ENCODE peak calls at places on chromosome X, in nine cellular contexts. A, F, T, B, I, W, L, Y and O are unnamed samples.
A peak's percentile ranks its signal among the peaks of the same experiment; 100 is the strongest.

GRCh38 chrX:10819973-10820372 is 199.6 kb upstream of the MID1 start:
- DNase-seq in A (no peak), Y (no peak), L (no peak), W (no peak), F (no peak), I (no peak), B (peak; percentile 24), T (no peak), O (no peak)

GRCh38 chrX:105018865-105019264 is 201.6 kb downstream of the TEX13A start:
- DNase-seq in F (no peak), W (no peak), L (no peak), A (no peak), B (no peak), T (no peak), Y (no peak), I (no peak), O (no peak)

GRCh38 chrX:137354851-137355250 is 211.1 kb upstream of the ZIC3 start:
- DNase-seq in B (no peak), I (no peak), Y (no peak), L (no peak), F (no peak), W (no peak), A (no peak), T (no peak), O (no peak)

GRCh38 chrX:38313190-38313589 is 14.1 kb downstream of the RPGR start:
- DNase-seq in Y (no peak), T (no peak), A (no peak), F (no peak), B (peak; percentile 53), L (no peak), W (peak; percentile 9), I (no peak), O (no peak)

GRCh38 chrX:69285881-69286545 is 120.8 kb upstream of the PJA1 start:
- DNase-seq in F (peak; percentile 64), I (no peak), W (peak; percentile 3), T (peak; percentile 46), B (peak; percentile 57), A (peak; percentile 84), L (peak; percentile 91), Y (peak; percentile 65), O (peak; percentile 35)

GRCh38 chrX:3206314-3206713 is 140.1 kb downstream of the MXRA5 start:
- DNase-seq in T (no peak), F (no peak), B (no peak), W (no peak), L (no peak), A (no peak), I (no peak), Y (no peak), O (no peak)

GRCh38 chrX:74422576-74423288 is 1.4 kb downstream of the SLC16A2 start:
- DNase-seq in F (peak; percentile 52), T (peak; percentile 53), Y (peak; percentile 61), L (peak; percentile 88), A (peak; percentile 81), B (peak; percentile 80), W (peak; percentile 73), I (no peak), O (no peak)

GRCh38 chrX:100368167-100368566 is 41.9 kb downstream of the PCDH19 start:
- DNase-seq in B (peak; percentile 22), F (no peak), A (no peak), T (no peak), L (no peak), I (no peak), Y (no peak), W (no peak), O (no peak)

GRCh38 chrX:34299451-34299967 is 167.4 kb upstream of the FAM47A start:
- DNase-seq in L (no peak), W (no peak), T (no peak), B (no peak), Y (no peak), A (no peak), F (no peak), I (no peak), O (no peak)

GRCh38 chrX:10198254-10198653 is 41.5 kb downstream of the CLCN4 start:
- DNase-seq in A (no peak), I (no peak), B (no peak), Y (no peak), F (no peak), W (peak; percentile 30), T (no peak), L (no peak), O (no peak)

GRCh38 chrX:104282326-104282725 is 27.6 kb upstream of the ESX1 start:
- DNase-seq in B (no peak), F (no peak), Y (no peak), L (no peak), A (no peak), W (no peak), I (no peak), T (no peak), O (no peak)

GRCh38 chrX:147570483-147570882 is 341.2 kb upstream of the FMR1 start:
- DNase-seq in F (no peak), W (no peak), A (no peak), I (no peak), Y (no peak), B (peak; percentile 7), T (no peak), L (no peak), O (no peak)

GRCh38 chrX:139875831-139876230 is 57.0 kb downstream of the ATP11C start:
- DNase-seq in W (peak; percentile 29), I (no peak), Y (no peak), L (no peak), F (no peak), A (no peak), T (no peak), B (no peak), O (no peak)

GRCh38 chrX:78104447-78105176 is 564 bp downstream of the PGK1 start:
- DNase-seq in W (peak; percentile 43), T (peak; percentile 41), I (peak; percentile 71), B (peak; percentile 75), A (peak; percentile 75), F (peak; percentile 78), Y (peak; percentile 58), L (peak; percentile 77), O (peak; percentile 16)

GRCh38 chrX:148784859-148785655 is 284.6 kb downstream of the AFF2 start:
- DNase-seq in I (no peak), F (no peak), W (peak; percentile 1), T (no peak), A (peak; percentile 10), B (no peak), Y (no peak), L (no peak), O (no peak)

GRCh38 chrX:128897611-128898010 is 625.7 kb downstream of the SMARCA1 start:
- DNase-seq in I (no peak), T (no peak), F (no peak), L (no peak), A (no peak), B (no peak), W (peak; percentile 3), Y (no peak), O (no peak)

GRCh38 chrX:119635799-119636198 is 29.6 kb upstream of the NKRF start:
- DNase-seq in L (no peak), F (no peak), W (no peak), Y (no peak), I (no peak), B (no peak), T (no peak), A (no peak), O (no peak)

GRCh38 chrX:1093586-1094538 is 118.6 kb downstream of the CRLF2 start:
- DNase-seq in A (no peak), T (no peak), Y (no peak), L (peak; percentile 66), I (no peak), F (no peak), W (no peak), B (no peak), O (no peak)

GRCh38 chrX:27893871-27894270 is 86.1 kb downstream of the MAGEB10 start:
- DNase-seq in I (no peak), F (no peak), L (no peak), W (no peak), A (no peak), Y (no peak), B (no peak), T (no peak), O (no peak)
- H3K9me3 ChIP-seq in I (no peaks in the 10 kb centered on the region), F (no peaks in the 10 kb centered on the region), L (no peaks in the 10 kb centered on the region), W (no peaks in the 10 kb centered on the region), A (no peaks in the 10 kb centered on the region), Y (no peaks in the 10 kb centered on the region), B (no peaks in the 10 kb centered on the region), T (no peaks in the 10 kb centered on the region), O (no peaks in the 10 kb centered on the region)

GRCh38 chrX:101677028-101677427 is 17.4 kb upstream of the ARMCX2 start:
- DNase-seq in Y (no peak), T (no peak), L (no peak), I (no peak), F (no peak), A (no peak), B (no peak), W (no peak), O (no peak)
- H3K9me3 ChIP-seq in Y (no peaks in the 10 kb centered on the region), T (no peaks in the 10 kb centered on the region), L (no peaks in the 10 kb centered on the region), I (no peaks in the 10 kb centered on the region), F (no peaks in the 10 kb centered on the region), A (no peaks in the 10 kb centered on the region), B (no peaks in the 10 kb centered on the region), W (no peaks in the 10 kb centered on the region), O (no peaks in the 10 kb centered on the region)

GRCh38 chrX:153734871-153735270 is 10.2 kb downstream of the ABCD1 start:
- DNase-seq in F (no peak), I (no peak), B (no peak), L (no peak), W (no peak), Y (no peak), T (no peak), A (no peak), O (no peak)

GRCh38 chrX:153738056-153738605 is 13.5 kb downstream of the ABCD1 start:
- DNase-seq in I (no peak), T (no peak), Y (no peak), F (no peak), W (no peak), A (no peak), L (no peak), B (no peak), O (no peak)

GRCh38 chrX:153736071-153736820 is 11.6 kb downstream of the ABCD1 start:
- DNase-seq in A (no peak), W (no peak), I (no peak), T (no peak), L (no peak), B (no peak), Y (no peak), F (no peak), O (no peak)

GRCh38 chrX:153735274-153735673 is 10.6 kb downstream of the ABCD1 start:
- DNase-seq in T (no peak), Y (no peak), W (peak; percentile 12), F (no peak), A (no peak), I (no peak), L (no peak), B (peak; percentile 10), O (no peak)

GRCh38 chrX:153736871-153737441 is 12.3 kb downstream of the ABCD1 start:
- DNase-seq in B (no peak), T (no peak), Y (no peak), F (no peak), A (no peak), W (no peak), I (no peak), L (no peak), O (no peak)
- H3K9me3 ChIP-seq in B (no peaks in the 10 kb centered on the region), T (no peaks in the 10 kb centered on the region), Y (no peaks in the 10 kb centered on the region), F (no peaks in the 10 kb centered on the region), A (no peaks in the 10 kb centered on the region), W (no peaks in the 10 kb centered on the region), I (no peaks in the 10 kb centered on the region), L (no peaks in the 10 kb centered on the region), O (no peaks in the 10 kb centered on the region)

DNA sequence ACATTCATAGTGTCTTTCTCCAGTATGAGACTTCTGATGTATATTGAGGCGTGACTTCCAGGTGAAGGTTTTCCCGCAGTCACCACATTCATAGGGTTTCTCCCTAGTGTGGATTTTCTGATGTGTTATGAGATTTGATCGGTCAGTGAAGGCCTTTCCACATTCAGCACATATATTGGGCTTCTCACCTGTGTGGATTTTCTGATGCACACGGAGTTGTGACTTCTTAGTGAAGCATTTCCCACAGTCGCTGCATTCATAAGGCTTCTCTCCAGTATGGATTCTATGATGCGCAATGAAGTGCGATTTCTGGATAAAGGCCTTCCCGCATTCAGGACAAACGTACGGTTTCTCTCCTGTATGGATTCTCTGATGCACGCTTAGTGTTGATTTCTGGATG is 35.4 kb downstream of the ZNF41 start:
- DNase-seq in Y (no peak), I (no peak), T (no peak), B (no peak), W (no peak), A (no peak), F (no peak), L (no peak), O (no peak)
- H3K9me3 ChIP-seq in Y (peaks cover 20% of the 10 kb centered on the region), I (no peaks in the 10 kb centered on the region), T (no peaks in the 10 kb centered on the region), B (no peaks in the 10 kb centered on the region), W (no peaks in the 10 kb centered on the region), A (peaks cover 5% of the 10 kb centered on the region), F (peaks cover 8% of the 10 kb centered on the region), L (peaks cover 5% of the 10 kb centered on the region), O (peaks cover 13% of the 10 kb centered on the region)